ENCODE peak calls at places on chromosomes 7 and 10, in five cellular contexts. W is ovary, E is psoas muscle, X is PC-3, Y is lower lobe of right lung. T is an unnamed sample. For H3K9me3, the result is how much of the 10 kb centered on the place peaks cover.

GRCh38 chr7:117163101-117163500 is 159.8 kb downstream of the WNT2 start:
- DNase-seq in W (no peak), E (no peak), X (peak), Y (no peak), T (no peak)

GRCh38 chr7:157897686-157898085 is 560.9 kb downstream of the DNAJB6 start:
- DNase-seq in W (no peak), E (no peak), X (no peak), Y (no peak), T (no peak)

GRCh38 chr7:5701085-5701914 is 80.2 kb downstream of the RNF216 start:
- DNase-seq in W (no peak), E (no peak), X (no peak), Y (no peak), T (no peak)

GRCh38 chr7:46034056-46034768 is 113.1 kb upstream of the IGFBP3 start:
- DNase-seq in W (no peak), E (no peak), X (peak), Y (no peak), T (no peak)

GRCh38 chr7:82760831-82761230 is 317.3 kb upstream of the CACNA2D1 start:
- DNase-seq in W (no peak), E (no peak), X (no peak), Y (no peak), T (no peak)

GRCh38 chr7:5421626-5422323 is 1.9 kb downstream of the TNRC18 start:
- DNase-seq in W (peak), E (peak), X (peak), Y (peak), T (no peak)

GRCh38 chr7:159115601-159116501 is 28.8 kb downstream of the VIPR2 start:
- DNase-seq in W (no peak), E (peak), X (no peak), Y (no peak), T (no peak)

GRCh38 chr10:79260803-79261740 is 86.2 kb upstream of the PPIF start:
- DNase-seq in W (peak), E (no peak), X (no peak), Y (no peak), T (no peak)

GRCh38 chr10:104127411-104127810 is 5.4 kb downstream of the SFR1 start:
- DNase-seq in W (no peak), E (no peak), X (no peak), Y (no peak), T (no peak)

GRCh38 chr7:2940466-2940865 is 96.4 kb upstream of the GNA12 start:
- DNase-seq in W (no peak), E (no peak), X (no peak), Y (no peak), T (no peak)

GRCh38 chr7:2939193-2939885 is 95.2 kb upstream of the GNA12 start:
- DNase-seq in W (no peak), E (no peak), X (peak), Y (peak), T (no peak)

GRCh38 chr7:2936891-2937580 is 92.9 kb upstream of the GNA12 start:
- DNase-seq in W (no peak), E (no peak), X (no peak), Y (peak), T (no peak)

GRCh38 chr7:2937701-2938513 is 93.8 kb upstream of the GNA12 start:
- DNase-seq in W (no peak), E (no peak), X (no peak), Y (peak), T (no peak)

DNA sequence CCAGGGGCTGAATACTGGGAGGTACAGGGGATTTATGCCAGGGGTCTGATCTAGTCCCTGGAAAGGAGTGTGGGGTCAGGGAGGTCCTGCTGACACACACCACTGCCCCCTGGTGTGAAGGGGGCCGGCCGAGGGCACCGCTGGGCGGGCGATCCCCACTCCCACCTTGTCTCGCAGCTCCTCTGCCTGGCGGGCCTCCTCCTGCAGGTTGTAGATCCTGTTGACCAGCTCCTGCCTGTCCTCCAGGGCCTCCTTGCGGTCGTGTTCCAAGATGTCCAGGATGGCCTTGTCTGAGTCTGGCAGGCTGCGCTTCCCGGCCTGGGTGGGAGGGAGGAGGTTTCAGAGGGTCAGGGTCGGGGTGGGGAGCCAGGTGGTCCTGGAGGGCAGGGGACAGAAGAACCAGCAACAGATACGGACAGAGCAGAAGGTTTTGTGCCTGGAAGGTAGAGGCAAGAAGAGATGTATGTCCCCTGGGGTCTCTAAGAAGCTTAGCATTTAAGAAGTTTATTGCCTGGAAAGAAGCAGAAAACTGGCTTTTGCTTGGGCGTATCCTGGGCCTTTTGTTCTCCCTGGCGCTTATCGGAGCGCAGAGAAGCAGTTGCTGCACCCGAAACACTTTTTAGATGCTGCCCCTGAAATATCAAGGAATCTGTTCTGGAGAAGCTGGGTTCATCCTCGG is 94.5 kb upstream of the GNA12 start:
- DNase-seq in W (no peak), E (no peak), X (no peak), Y (peak), T (no peak)
- H3K9me3 ChIP-seq in W (under half), E (under half), X (under half), Y (under half), T (under half)

GRCh38 chr10:131851332-131851731 is 49.5 kb upstream of the PPP2R2D start:
- DNase-seq in W (no peak), E (no peak), X (no peak), Y (no peak), T (no peak)

GRCh38 chr10:131848296-131848695 is 52.5 kb upstream of the PPP2R2D start:
- DNase-seq in W (no peak), E (peak), X (no peak), Y (no peak), T (no peak)

GRCh38 chr10:131850490-131850880 is 50.3 kb upstream of the PPP2R2D start:
- DNase-seq in W (no peak), E (no peak), X (no peak), Y (no peak), T (no peak)

GRCh38 chr10:131848741-131849590 is 51.8 kb upstream of the PPP2R2D start:
- DNase-seq in W (no peak), E (peak), X (no peak), Y (no peak), T (no peak)

DNA sequence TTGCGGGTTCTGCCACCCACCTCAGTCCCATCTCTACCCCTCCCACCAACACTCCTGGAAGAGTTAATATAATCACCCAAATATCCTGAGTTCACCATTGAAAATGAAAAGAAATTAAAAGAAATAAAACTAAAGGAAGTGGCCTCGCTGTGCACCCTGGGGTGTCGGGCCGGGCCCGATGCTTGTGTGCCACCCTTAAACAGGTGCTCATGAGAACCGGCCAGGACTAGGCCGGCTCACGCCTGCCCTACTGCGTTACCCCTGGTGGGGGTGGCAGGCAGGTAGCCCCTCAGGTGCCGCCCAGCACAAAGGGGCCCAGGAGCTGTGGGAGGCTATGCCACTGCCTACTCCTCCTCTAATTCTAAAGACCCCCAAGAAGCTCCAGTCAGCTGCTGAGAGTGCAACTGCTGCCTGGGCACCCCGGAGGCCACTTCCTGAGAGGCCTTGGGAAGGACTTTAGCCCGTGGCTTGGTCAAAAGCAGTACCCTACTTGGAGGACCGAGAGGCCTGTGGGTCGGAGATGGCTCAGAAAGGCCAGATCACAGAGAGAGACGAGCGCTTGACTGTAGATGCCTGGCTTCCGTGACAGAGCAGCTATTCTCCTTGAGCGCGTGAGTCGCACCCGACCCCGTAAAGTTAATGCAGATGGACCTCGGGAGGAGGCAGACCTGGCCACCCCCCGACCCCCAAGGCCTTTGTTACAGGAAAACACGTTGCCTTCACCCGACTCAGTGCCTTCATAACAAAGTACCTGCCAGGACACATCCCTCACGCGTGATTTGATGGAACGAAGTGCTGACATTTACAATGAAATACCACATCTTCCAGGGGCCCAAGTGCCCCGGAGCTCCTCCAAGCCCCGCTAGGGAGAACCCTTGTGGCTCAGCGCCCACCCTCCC is 51.0 kb upstream of the PPP2R2D start:
- DNase-seq in W (no peak), E (peak), X (no peak), Y (no peak), T (no peak)
- H3K4me3 ChIP-seq in W (no peak), E (no peak), X (no peak), Y (no peak), T (no peak)

GRCh38 chr7:56199639-56200038 is 83.4 kb upstream of the NUPR2 start:
- DNase-seq in W (no peak), E (no peak), X (no peak), Y (no peak), T (no peak)
- H3K9me3 ChIP-seq in W (under half), E (under half), X (under half), Y (under half), T (under half)

DNA sequence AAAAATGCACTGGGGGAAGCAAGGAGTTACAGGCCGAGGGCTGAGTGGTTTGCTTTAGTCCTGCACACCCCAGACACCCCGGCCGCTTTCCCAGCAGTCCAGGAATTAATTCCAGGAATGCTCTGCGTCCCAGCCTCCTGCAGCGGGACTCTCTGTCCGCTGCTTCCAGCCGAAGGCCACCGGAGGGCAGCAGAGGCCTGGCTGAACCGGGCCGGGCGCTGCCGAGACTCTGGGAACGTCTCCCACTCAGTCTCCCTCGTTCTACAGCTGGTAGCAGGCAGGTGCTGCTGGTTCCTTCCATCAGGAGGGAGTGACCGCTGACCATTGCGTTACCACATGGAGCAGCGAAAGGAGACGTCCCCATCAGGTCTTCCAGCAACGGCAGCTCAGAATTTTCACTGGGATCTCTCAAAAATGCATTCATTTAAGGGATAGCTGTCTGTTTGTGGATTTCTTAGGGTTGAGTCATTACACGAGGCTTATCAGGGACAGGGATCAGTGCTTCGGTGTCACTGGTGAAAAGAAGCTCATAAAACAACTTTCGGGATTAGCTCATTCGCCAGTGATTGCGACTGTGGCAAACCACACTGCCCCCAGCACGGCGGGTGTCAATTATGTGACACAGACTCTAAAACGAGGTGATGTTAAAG is 24.9 kb upstream of the PITRM1 start:
- DNase-seq in W (peak), E (peak), X (peak), Y (peak), T (no peak)
- H3K4me3 ChIP-seq in W (no peak), E (peak), X (peak), Y (peak), T (no peak)

DNA sequence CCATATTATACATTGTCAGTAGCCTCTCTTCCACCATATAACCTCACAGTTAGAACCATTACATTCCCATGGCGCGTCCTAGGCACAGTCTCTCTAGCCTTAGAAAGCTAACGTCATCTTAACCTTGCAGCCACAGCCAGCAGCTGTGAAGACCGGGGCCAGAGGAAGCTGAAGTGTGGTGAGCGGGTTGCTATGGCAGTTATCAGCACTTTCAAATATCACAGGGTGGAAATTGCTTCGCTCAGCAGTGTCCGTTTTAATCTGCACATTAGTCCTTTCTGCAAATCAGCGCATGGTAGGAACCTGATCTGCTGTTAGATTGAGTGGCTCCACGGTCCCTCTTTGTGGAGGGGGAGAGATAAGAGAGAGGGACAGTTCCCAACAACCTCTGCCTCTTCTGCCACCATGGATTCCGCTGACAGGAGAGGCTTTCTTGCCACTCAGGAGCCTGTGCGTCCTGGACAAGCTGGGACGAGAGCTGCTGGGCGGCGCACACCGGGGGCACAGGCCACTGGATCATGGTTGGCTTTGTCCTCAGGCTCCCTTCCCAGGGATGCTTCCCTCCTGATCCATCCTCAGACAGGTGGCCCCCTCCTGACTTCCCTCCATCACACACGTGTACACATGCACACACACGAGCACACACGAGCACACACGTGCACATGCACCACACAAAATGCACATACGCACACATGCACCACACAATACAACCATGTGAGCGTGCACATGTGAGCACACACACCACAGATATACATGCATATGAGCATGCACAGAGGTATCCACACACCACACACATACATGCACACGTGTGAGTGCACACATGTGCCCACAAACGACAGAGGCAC is 93.8 kb downstream of the WDR37 start:
- DNase-seq in W (no peak), E (no peak), X (no peak), Y (no peak), T (no peak)
- H3K9me3 ChIP-seq in W (under half), E (under half), X (under half), Y (under half), T (under half)

DNA sequence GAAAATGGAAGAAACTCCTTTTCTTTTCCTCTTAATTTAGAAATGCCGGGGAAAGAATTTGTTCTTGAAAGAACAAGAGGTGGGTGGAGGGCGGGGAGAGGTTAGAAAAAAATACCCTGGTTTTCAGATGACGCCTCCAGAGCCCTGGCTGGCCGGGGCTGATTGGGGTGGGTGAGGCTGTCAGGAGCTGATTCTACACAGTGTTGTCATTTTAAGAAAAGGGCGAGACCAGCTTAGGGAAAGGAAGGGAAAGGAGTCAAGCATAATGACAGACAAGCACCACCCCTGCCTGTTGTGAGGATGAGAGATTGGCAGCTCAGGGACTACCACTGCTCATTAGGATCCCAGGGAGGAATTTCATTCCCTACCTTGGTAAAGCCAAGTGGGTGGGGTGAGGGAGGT is 9.9 kb upstream of the FAM180A start:
- DNase-seq in W (peak), E (no peak), X (no peak), Y (no peak), T (no peak)
- H3K4me3 ChIP-seq in W (peak), E (peak), X (no peak), Y (peak), T (peak)

GRCh38 chr10:44920252-44920651 is 9.1 kb downstream of the TMEM72 start:
- DNase-seq in W (no peak), E (no peak), X (no peak), Y (no peak), T (no peak)

GRCh38 chr10:44922826-44923545 is 11.8 kb downstream of the TMEM72 start:
- DNase-seq in W (no peak), E (no peak), X (no peak), Y (no peak), T (no peak)

GRCh38 chr10:44922021-44922420 is 10.9 kb downstream of the TMEM72 start:
- DNase-seq in W (no peak), E (no peak), X (no peak), Y (no peak), T (no peak)

GRCh38 chr10:44921506-44921905 is 10.4 kb downstream of the TMEM72 start:
- DNase-seq in W (no peak), E (no peak), X (no peak), Y (no peak), T (no peak)

DNA sequence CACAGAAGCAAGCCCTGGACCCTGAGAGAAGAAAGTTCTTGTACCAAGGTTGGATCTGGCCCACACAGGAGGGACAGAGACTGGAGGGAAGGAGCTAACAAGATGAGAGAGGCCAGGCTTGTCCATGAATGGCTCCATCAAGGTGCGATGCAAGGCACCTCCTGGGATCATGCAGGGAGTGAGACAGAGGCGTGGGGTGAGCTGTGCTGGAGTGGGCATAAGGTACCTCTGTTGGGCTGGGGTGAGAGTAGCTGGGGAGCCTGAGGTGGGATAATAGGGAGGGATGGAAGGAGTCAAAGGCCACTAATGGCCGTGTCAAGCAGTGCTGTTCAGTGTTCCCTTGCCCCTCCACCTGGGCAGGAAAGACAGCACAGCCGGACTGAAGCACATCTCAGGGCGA is 9.9 kb downstream of the TMEM72 start:
- DNase-seq in W (no peak), E (no peak), X (no peak), Y (no peak), T (no peak)
- H3K9me3 ChIP-seq in W (under half), E (under half), X (under half), Y (under half), T (under half)

GRCh38 chr10:124546957-124547650 is 85.5 kb downstream of the LHPP start:
- DNase-seq in W (no peak), E (no peak), X (no peak), Y (no peak), T (no peak)

GRCh38 chr10:124550305-124551034 is 88.8 kb downstream of the LHPP start:
- DNase-seq in W (no peak), E (no peak), X (no peak), Y (no peak), T (no peak)

GRCh38 chr10:124545756-124546369 is 84.2 kb downstream of the LHPP start:
- DNase-seq in W (no peak), E (peak), X (no peak), Y (no peak), T (no peak)

GRCh38 chr10:124545346-124545745 is 83.7 kb downstream of the LHPP start:
- DNase-seq in W (no peak), E (no peak), X (no peak), Y (no peak), T (no peak)

DNA sequence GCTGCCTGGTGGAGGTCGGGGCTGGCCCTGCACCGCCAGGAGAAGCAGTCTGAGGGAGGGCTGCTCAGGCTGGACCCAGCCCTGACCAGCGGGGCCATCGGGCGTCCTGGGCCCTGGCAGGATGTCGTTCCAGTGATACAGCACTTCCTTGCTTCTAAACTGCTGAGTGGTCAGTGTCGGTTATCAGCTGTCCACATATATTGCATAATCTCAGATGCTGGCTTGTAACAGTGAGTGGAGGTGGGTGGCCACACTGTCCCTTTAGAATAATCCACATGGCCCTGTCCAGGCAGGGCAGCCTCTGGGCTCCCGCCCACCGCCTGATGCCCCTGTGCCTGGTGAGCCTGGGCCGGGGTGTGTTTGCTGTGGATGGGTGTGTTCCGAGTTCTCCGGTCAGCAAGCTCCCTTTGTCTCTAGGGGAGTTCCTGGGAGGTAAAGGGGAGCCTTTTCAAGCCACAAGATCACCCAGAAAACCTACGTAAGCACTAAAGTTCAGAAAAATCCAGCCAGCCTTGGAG is 86.1 kb downstream of the LHPP start:
- DNase-seq in W (no peak), E (peak), X (no peak), Y (no peak), T (no peak)
- H3K4me3 ChIP-seq in W (no peak), E (peak), X (no peak), Y (no peak), T (no peak)

DNA sequence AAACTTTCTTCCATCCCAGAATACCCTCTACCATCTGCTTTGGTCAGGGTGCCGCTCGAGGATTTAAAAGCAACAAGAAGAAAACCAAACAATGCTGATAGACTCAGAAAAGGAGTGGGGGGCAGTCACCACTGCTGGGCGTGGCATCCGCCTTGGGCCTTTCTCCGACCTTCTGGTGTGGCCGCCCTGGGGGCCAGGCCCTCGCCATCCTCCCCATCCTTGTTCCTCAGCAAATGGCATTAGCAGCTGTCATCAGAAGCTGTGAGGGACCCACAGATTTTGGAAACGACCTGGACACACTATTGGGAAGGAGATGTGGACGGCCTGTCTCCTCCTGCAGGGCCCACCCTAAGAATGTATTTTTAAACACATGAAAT is 4.0 kb downstream of the ZNF511 start:
- DNase-seq in W (no peak), E (no peak), X (no peak), Y (peak), T (no peak)
- H3K9me3 ChIP-seq in W (under half), E (under half), X (under half), Y (under half), T (under half)

T was measured in SK-N-MC.